ENCODE peak calls at places on chromosomes 16 and 17, in nine cellular contexts. One of them, this sample, is unnamed. For H3K9me3, the result is how much of the 10 kb centered on the place peaks cover.

GRCh38 chr16:87973721-87974120 is 22.5 kb downstream of the BANP start:
- DNase-seq in left ventricle myocardium inferior: no peak
- DNase-seq in MM.1S: no peak
- DNase-seq in pancreas: no peak
- DNase-seq in endodermal cell: no peak
- DNase-seq in HepG2: no peak
- DNase-seq in kidney: no peak
- DNase-seq in left lung: no peak
- DNase-seq in heart left ventricle: no peak
- DNase-seq in this sample: no peak

GRCh38 chr17:66450008-66450856 is 147.8 kb downstream of the PRKCA start:
- DNase-seq in left ventricle myocardium inferior: no peak
- DNase-seq in MM.1S: no peak
- DNase-seq in pancreas: no peak
- DNase-seq in endodermal cell: peak
- DNase-seq in HepG2: peak
- DNase-seq in kidney: no peak
- DNase-seq in left lung: no peak
- DNase-seq in heart left ventricle: no peak
- DNase-seq in this sample: no peak

GRCh38 chr17:2700491-2701141 is 10.9 kb downstream of the CLUH start:
- DNase-seq in left ventricle myocardium inferior: peak
- DNase-seq in MM.1S: no peak
- DNase-seq in pancreas: no peak
- DNase-seq in endodermal cell: peak
- DNase-seq in HepG2: no peak
- DNase-seq in kidney: peak
- DNase-seq in left lung: peak
- DNase-seq in heart left ventricle: peak
- DNase-seq in this sample: no peak

GRCh38 chr17:75570034-75570676 is 17.4 kb upstream of the MYO15B start:
- DNase-seq in left ventricle myocardium inferior: no peak
- DNase-seq in MM.1S: no peak
- DNase-seq in pancreas: no peak
- DNase-seq in endodermal cell: peak
- DNase-seq in HepG2: no peak
- DNase-seq in kidney: no peak
- DNase-seq in left lung: peak
- DNase-seq in heart left ventricle: no peak
- DNase-seq in this sample: no peak

GRCh38 chr17:43755389-43755875 is 3.2 kb downstream of the SOST start:
- DNase-seq in left ventricle myocardium inferior: no peak
- DNase-seq in MM.1S: no peak
- DNase-seq in pancreas: no peak
- DNase-seq in endodermal cell: peak
- DNase-seq in HepG2: no peak
- DNase-seq in kidney: peak
- DNase-seq in left lung: no peak
- DNase-seq in heart left ventricle: no peak
- DNase-seq in this sample: no peak

GRCh38 chr16:83437036-83437435 is 370.7 kb upstream of the HSBP1 start:
- DNase-seq in left ventricle myocardium inferior: no peak
- DNase-seq in MM.1S: no peak
- DNase-seq in pancreas: no peak
- DNase-seq in endodermal cell: no peak
- DNase-seq in HepG2: no peak
- DNase-seq in kidney: no peak
- DNase-seq in left lung: no peak
- DNase-seq in heart left ventricle: no peak
- DNase-seq in this sample: no peak

GRCh38 chr17:69716571-69716970 is 302.1 kb downstream of the MAP2K6 start:
- DNase-seq in left ventricle myocardium inferior: no peak
- DNase-seq in MM.1S: no peak
- DNase-seq in pancreas: no peak
- DNase-seq in endodermal cell: no peak
- DNase-seq in HepG2: no peak
- DNase-seq in kidney: no peak
- DNase-seq in left lung: no peak
- DNase-seq in heart left ventricle: no peak
- DNase-seq in this sample: no peak

GRCh38 chr17:65079489-65079900 is 23.0 kb upstream of the GNA13 start:
- DNase-seq in left ventricle myocardium inferior: no peak
- DNase-seq in MM.1S: no peak
- DNase-seq in pancreas: no peak
- DNase-seq in endodermal cell: peak
- DNase-seq in HepG2: no peak
- DNase-seq in kidney: no peak
- DNase-seq in left lung: no peak
- DNase-seq in heart left ventricle: no peak
- DNase-seq in this sample: no peak

GRCh38 chr17:67293251-67294203 is 48.5 kb upstream of the HELZ start:
- DNase-seq in left ventricle myocardium inferior: peak
- DNase-seq in MM.1S: peak
- DNase-seq in pancreas: peak
- DNase-seq in endodermal cell: peak
- DNase-seq in HepG2: peak
- DNase-seq in kidney: peak
- DNase-seq in left lung: peak
- DNase-seq in heart left ventricle: peak
- DNase-seq in this sample: no peak

GRCh38 chr17:8075081-8075480 is 12.4 kb downstream of the ALOX12B start:
- DNase-seq in left ventricle myocardium inferior: no peak
- DNase-seq in MM.1S: no peak
- DNase-seq in pancreas: no peak
- DNase-seq in endodermal cell: no peak
- DNase-seq in HepG2: no peak
- DNase-seq in kidney: peak
- DNase-seq in left lung: no peak
- DNase-seq in heart left ventricle: no peak
- DNase-seq in this sample: no peak

GRCh38 chr17:82668631-82669099 is 20.4 kb upstream of the WDR45B start:
- DNase-seq in left ventricle myocardium inferior: peak
- DNase-seq in MM.1S: no peak
- DNase-seq in pancreas: peak
- DNase-seq in endodermal cell: peak
- DNase-seq in HepG2: peak
- DNase-seq in kidney: no peak
- DNase-seq in left lung: peak
- DNase-seq in heart left ventricle: peak
- DNase-seq in this sample: peak

GRCh38 chr17:79183221-79184158 is 108.9 kb downstream of the ENGASE start:
- DNase-seq in left ventricle myocardium inferior: no peak
- DNase-seq in MM.1S: no peak
- DNase-seq in pancreas: no peak
- DNase-seq in endodermal cell: peak
- DNase-seq in HepG2: no peak
- DNase-seq in kidney: peak
- DNase-seq in left lung: peak
- DNase-seq in heart left ventricle: no peak
- DNase-seq in this sample: no peak

GRCh38 chr16:30995927-30996323 is 10.9 kb downstream of the HSD3B7 start:
- DNase-seq in left ventricle myocardium inferior: no peak
- DNase-seq in MM.1S: no peak
- DNase-seq in pancreas: no peak
- DNase-seq in endodermal cell: no peak
- DNase-seq in HepG2: no peak
- DNase-seq in kidney: no peak
- DNase-seq in left lung: no peak
- DNase-seq in heart left ventricle: no peak
- DNase-seq in this sample: no peak
- H3K4me3 ChIP-seq in left ventricle myocardium inferior: no peak
- H3K4me3 ChIP-seq in MM.1S: no peak
- H3K4me3 ChIP-seq in pancreas: no peak
- H3K4me3 ChIP-seq in endodermal cell: no peak
- H3K4me3 ChIP-seq in HepG2: peak
- H3K4me3 ChIP-seq in kidney: peak
- H3K4me3 ChIP-seq in left lung: no peak
- H3K4me3 ChIP-seq in heart left ventricle: no peak
- H3K4me3 ChIP-seq in this sample: no peak

GRCh38 chr17:21814776-21815175 is 122.5 kb downstream of the KCNJ18 start:
- DNase-seq in left ventricle myocardium inferior: no peak
- DNase-seq in MM.1S: no peak
- DNase-seq in pancreas: no peak
- DNase-seq in endodermal cell: no peak
- DNase-seq in HepG2: no peak
- DNase-seq in kidney: peak
- DNase-seq in left lung: peak
- DNase-seq in heart left ventricle: no peak
- DNase-seq in this sample: no peak

GRCh38 chr17:21815352-21816063 is 123.2 kb downstream of the KCNJ18 start:
- DNase-seq in left ventricle myocardium inferior: no peak
- DNase-seq in MM.1S: no peak
- DNase-seq in pancreas: no peak
- DNase-seq in endodermal cell: no peak
- DNase-seq in HepG2: no peak
- DNase-seq in kidney: peak
- DNase-seq in left lung: peak
- DNase-seq in heart left ventricle: no peak
- DNase-seq in this sample: no peak

GRCh38 chr17:21817791-21818364 is 125.6 kb downstream of the KCNJ18 start:
- DNase-seq in left ventricle myocardium inferior: no peak
- DNase-seq in MM.1S: no peak
- DNase-seq in pancreas: no peak
- DNase-seq in endodermal cell: no peak
- DNase-seq in HepG2: no peak
- DNase-seq in kidney: no peak
- DNase-seq in left lung: peak
- DNase-seq in heart left ventricle: no peak
- DNase-seq in this sample: no peak

GRCh38 chr17:21816592-21817567 is 124.6 kb downstream of the KCNJ18 start:
- DNase-seq in left ventricle myocardium inferior: no peak
- DNase-seq in MM.1S: no peak
- DNase-seq in pancreas: no peak
- DNase-seq in endodermal cell: no peak
- DNase-seq in HepG2: no peak
- DNase-seq in kidney: peak
- DNase-seq in left lung: peak
- DNase-seq in heart left ventricle: no peak
- DNase-seq in this sample: no peak
- H3K9me3 ChIP-seq in left ventricle myocardium inferior: under half
- H3K9me3 ChIP-seq in MM.1S: under half
- H3K9me3 ChIP-seq in pancreas: under half
- H3K9me3 ChIP-seq in endodermal cell: half or more
- H3K9me3 ChIP-seq in HepG2: under half
- H3K9me3 ChIP-seq in kidney: under half
- H3K9me3 ChIP-seq in left lung: under half
- H3K9me3 ChIP-seq in heart left ventricle: under half
- H3K9me3 ChIP-seq in this sample: under half

GRCh38 chr16:46482895-46483294 is 138.3 kb downstream of the SHCBP1 start:
- DNase-seq in left ventricle myocardium inferior: no peak
- DNase-seq in MM.1S: no peak
- DNase-seq in pancreas: no peak
- DNase-seq in endodermal cell: no peak
- DNase-seq in HepG2: peak
- DNase-seq in kidney: no peak
- DNase-seq in left lung: no peak
- DNase-seq in heart left ventricle: no peak
- DNase-seq in this sample: no peak
- TF ChIP-seq CTCF in left ventricle myocardium inferior: no peak
- TF ChIP-seq CTCF in MM.1S: no peak
- TF ChIP-seq CTCF in pancreas: no peak
- TF ChIP-seq CTCF in endodermal cell: no peak
- TF ChIP-seq CTCF in HepG2: peak
- TF ChIP-seq CTCF in kidney: no peak
- TF ChIP-seq CTCF in left lung: no peak
- TF ChIP-seq CTCF in heart left ventricle: no peak
- TF ChIP-seq CTCF in this sample: no peak

GRCh38 chr17:72123964-72124791 is 3.4 kb downstream of the SOX9 start:
- DNase-seq in left ventricle myocardium inferior: no peak
- DNase-seq in MM.1S: no peak
- DNase-seq in pancreas: peak
- DNase-seq in endodermal cell: peak
- DNase-seq in HepG2: no peak
- DNase-seq in kidney: no peak
- DNase-seq in left lung: peak
- DNase-seq in heart left ventricle: no peak
- DNase-seq in this sample: no peak
- H3K4me3 ChIP-seq in left ventricle myocardium inferior: peak
- H3K4me3 ChIP-seq in MM.1S: no peak
- H3K4me3 ChIP-seq in pancreas: peak
- H3K4me3 ChIP-seq in endodermal cell: no peak
- H3K4me3 ChIP-seq in HepG2: peak
- H3K4me3 ChIP-seq in kidney: no peak
- H3K4me3 ChIP-seq in left lung: no peak
- H3K4me3 ChIP-seq in heart left ventricle: no peak
- H3K4me3 ChIP-seq in this sample: peak

GRCh38 chr17:46892192-46892703 is 30.7 kb upstream of the GOSR2 start:
- DNase-seq in left ventricle myocardium inferior: no peak
- DNase-seq in MM.1S: no peak
- DNase-seq in pancreas: no peak
- DNase-seq in endodermal cell: peak
- DNase-seq in HepG2: no peak
- DNase-seq in kidney: no peak
- DNase-seq in left lung: no peak
- DNase-seq in heart left ventricle: no peak
- DNase-seq in this sample: no peak

GRCh38 chr17:46896991-46897390 is 26.0 kb upstream of the GOSR2 start:
- DNase-seq in left ventricle myocardium inferior: no peak
- DNase-seq in MM.1S: no peak
- DNase-seq in pancreas: no peak
- DNase-seq in endodermal cell: no peak
- DNase-seq in HepG2: no peak
- DNase-seq in kidney: no peak
- DNase-seq in left lung: no peak
- DNase-seq in heart left ventricle: no peak
- DNase-seq in this sample: no peak

GRCh38 chr17:46894476-46895151 is 28.3 kb upstream of the GOSR2 start:
- DNase-seq in left ventricle myocardium inferior: no peak
- DNase-seq in MM.1S: no peak
- DNase-seq in pancreas: peak
- DNase-seq in endodermal cell: peak
- DNase-seq in HepG2: no peak
- DNase-seq in kidney: peak
- DNase-seq in left lung: no peak
- DNase-seq in heart left ventricle: no peak
- DNase-seq in this sample: no peak

GRCh38 chr17:46894024-46894423 is 28.9 kb upstream of the GOSR2 start:
- DNase-seq in left ventricle myocardium inferior: no peak
- DNase-seq in MM.1S: no peak
- DNase-seq in pancreas: no peak
- DNase-seq in endodermal cell: no peak
- DNase-seq in HepG2: peak
- DNase-seq in kidney: no peak
- DNase-seq in left lung: no peak
- DNase-seq in heart left ventricle: no peak
- DNase-seq in this sample: no peak

DNA sequence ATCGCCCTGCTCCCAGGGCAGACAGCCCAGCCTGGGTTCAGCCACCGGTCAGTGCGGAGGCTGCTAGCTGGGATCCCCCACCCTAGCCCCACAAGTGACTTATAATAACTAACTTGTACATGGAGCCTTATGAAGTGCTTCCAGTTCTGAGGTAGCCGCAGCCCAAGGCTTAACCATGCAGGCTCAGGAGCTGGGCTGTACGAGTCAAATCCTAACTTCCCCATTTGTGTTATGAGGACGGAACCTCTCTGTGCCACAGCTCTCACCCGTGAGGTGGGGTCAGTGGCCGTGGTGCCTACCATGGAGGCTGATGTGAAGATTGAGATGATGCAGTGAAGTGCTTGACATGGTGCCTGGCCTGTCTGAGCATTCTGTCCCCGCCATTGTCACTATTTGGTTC is 27.8 kb upstream of the GOSR2 start:
- DNase-seq in left ventricle myocardium inferior: no peak
- DNase-seq in MM.1S: no peak
- DNase-seq in pancreas: no peak
- DNase-seq in endodermal cell: no peak
- DNase-seq in HepG2: no peak
- DNase-seq in kidney: no peak
- DNase-seq in left lung: no peak
- DNase-seq in heart left ventricle: no peak
- DNase-seq in this sample: no peak
- H3K9me3 ChIP-seq in left ventricle myocardium inferior: under half
- H3K9me3 ChIP-seq in MM.1S: under half
- H3K9me3 ChIP-seq in pancreas: under half
- H3K9me3 ChIP-seq in endodermal cell: under half
- H3K9me3 ChIP-seq in HepG2: under half
- H3K9me3 ChIP-seq in kidney: under half
- H3K9me3 ChIP-seq in left lung: under half
- H3K9me3 ChIP-seq in heart left ventricle: under half
- H3K9me3 ChIP-seq in this sample: under half